ENCODE peak calls at places on chromosomes 11 and 22, in ten cellular contexts. Y, K, B, H, O, A, F, R, V and Q are unnamed samples.

GRCh38 chr22:49968313-49968830 is 7.8 kb downstream of the PIM3 start:
- DNase-seq in Y (no peak), K (peak), B (no peak), H (peak), O (peak), A (no peak), F (peak), R (peak), V (no peak), Q (no peak)

GRCh38 chr22:19088866-19089595 is 33.2 kb downstream of the DGCR2 start:
- DNase-seq in Y (no peak), K (no peak), B (no peak), H (no peak), O (peak), A (no peak), F (no peak), R (peak), V (no peak), Q (no peak)

GRCh38 chr11:117856892-117857291 is 19.6 kb downstream of the FXYD6 start:
- DNase-seq in Y (no peak), K (no peak), B (no peak), H (peak), O (peak), A (no peak), F (no peak), R (no peak), V (no peak), Q (no peak)

GRCh38 chr11:38278457-38279141 is 1680.6 kb upstream of the RAG2 start:
- DNase-seq in Y (no peak), K (no peak), B (no peak), H (no peak), O (no peak), A (no peak), F (no peak), R (no peak), V (no peak), Q (no peak)

GRCh38 chr22:46023558-46023981 is 46.6 kb upstream of the WNT7B start:
- DNase-seq in Y (no peak), K (no peak), B (no peak), H (no peak), O (peak), A (no peak), F (peak), R (peak), V (no peak), Q (peak)

GRCh38 chr11:13324709-13325108 is 47.1 kb downstream of the BMAL1 start:
- DNase-seq in Y (no peak), K (no peak), B (no peak), H (no peak), O (no peak), A (no peak), F (no peak), R (no peak), V (no peak), Q (no peak)

GRCh38 chr22:29260031-29260560 is 7.7 kb downstream of the RHBDD3 start:
- DNase-seq in Y (no peak), K (no peak), B (no peak), H (no peak), O (no peak), A (no peak), F (no peak), R (no peak), V (no peak), Q (no peak)

GRCh38 chr22:38864361-38865191 is 7.4 kb downstream of the CBX6 start:
- DNase-seq in Y (no peak), K (no peak), B (no peak), H (peak), O (peak), A (no peak), F (peak), R (peak), V (no peak), Q (no peak)

GRCh38 chr22:25747245-25747944 is 5.4 kb downstream of the MYO18B start:
- DNase-seq in Y (no peak), K (no peak), B (peak), H (peak), O (peak), A (no peak), F (no peak), R (no peak), V (peak), Q (peak)

GRCh38 chr22:37972527-37972926 is 11.8 kb downstream of the SOX10 start:
- DNase-seq in Y (no peak), K (no peak), B (no peak), H (no peak), O (no peak), A (no peak), F (no peak), R (no peak), V (no peak), Q (no peak)

GRCh38 chr22:43826142-43827093 is 14.3 kb upstream of the EFCAB6 start:
- DNase-seq in Y (no peak), K (no peak), B (peak), H (peak), O (no peak), A (no peak), F (no peak), R (peak), V (peak), Q (peak)

GRCh38 chr22:31346733-31347250 is 646 bp upstream of the PATZ1 start:
- DNase-seq in Y (peak), K (peak), B (peak), H (peak), O (no peak), A (peak), F (peak), R (peak), V (peak), Q (peak)

GRCh38 chr11:63490551-63491239 is at the start of gene PLAAT5:
- DNase-seq in Y (peak), K (no peak), B (no peak), H (no peak), O (no peak), A (no peak), F (peak), R (peak), V (no peak), Q (no peak)

GRCh38 chr11:96827164-96827563 is 437.4 kb downstream of the JRKL start:
- DNase-seq in Y (peak), K (no peak), B (no peak), H (no peak), O (no peak), A (no peak), F (no peak), R (no peak), V (peak), Q (no peak)

GRCh38 chr11:95413761-95414160 is 182.8 kb upstream of the SESN3 start:
- DNase-seq in Y (no peak), K (no peak), B (no peak), H (no peak), O (no peak), A (no peak), F (no peak), R (no peak), V (no peak), Q (no peak)

GRCh38 chr22:50447576-50448551 is 27.0 kb downstream of the SBF1 start:
- DNase-seq in Y (no peak), K (peak), B (no peak), H (peak), O (no peak), A (no peak), F (no peak), R (no peak), V (no peak), Q (no peak)

GRCh38 chr22:39700565-39700964 is 130.0 kb downstream of the CACNA1I start:
- DNase-seq in Y (no peak), K (no peak), B (no peak), H (no peak), O (no peak), A (no peak), F (no peak), R (no peak), V (no peak), Q (no peak)

GRCh38 chr22:21669026-21669425 is 3.2 kb downstream of the PPIL2 start:
- DNase-seq in Y (no peak), K (no peak), B (no peak), H (no peak), O (no peak), A (no peak), F (no peak), R (no peak), V (no peak), Q (no peak)

GRCh38 chr11:27717377-27717776 is 17.1 kb upstream of the BDNF start:
- DNase-seq in Y (no peak), K (no peak), B (peak), H (no peak), O (no peak), A (no peak), F (no peak), R (no peak), V (peak), Q (no peak)

GRCh38 chr11:111001091-111001430 is 244.5 kb upstream of the POU2AF2 start:
- DNase-seq in Y (no peak), K (no peak), B (no peak), H (no peak), O (no peak), A (no peak), F (no peak), R (no peak), V (no peak), Q (no peak)

GRCh38 chr11:19922689-19923035 is 210.0 kb downstream of the NAV2 start:
- DNase-seq in Y (no peak), K (no peak), B (no peak), H (no peak), O (no peak), A (no peak), F (no peak), R (no peak), V (no peak), Q (no peak)

GRCh38 chr11:2805388-2806057 is 80.1 kb downstream of the CDKN1C start:
- DNase-seq in Y (no peak), K (no peak), B (no peak), H (peak), O (peak), A (no peak), F (peak), R (no peak), V (no peak), Q (no peak)

GRCh38 chr11:11717064-11717725 is 95.4 kb upstream of the GALNT18 start:
- DNase-seq in Y (no peak), K (no peak), B (no peak), H (no peak), O (no peak), A (no peak), F (no peak), R (no peak), V (no peak), Q (peak)

GRCh38 chr11:71342116-71342515 is 89.7 kb upstream of the SHANK2 start:
- DNase-seq in Y (no peak), K (no peak), B (no peak), H (no peak), O (no peak), A (no peak), F (no peak), R (peak), V (no peak), Q (no peak)

GRCh38 chr22:30178180-30179126 is 68.1 kb downstream of the LIF start:
- DNase-seq in Y (no peak), K (no peak), B (no peak), H (no peak), O (no peak), A (no peak), F (no peak), R (no peak), V (no peak), Q (no peak)

GRCh38 chr11:61682093-61682732 is 2.0 kb downstream of the DAGLA start:
- DNase-seq in Y (no peak), K (no peak), B (no peak), H (peak), O (no peak), A (no peak), F (no peak), R (no peak), V (no peak), Q (no peak)

GRCh38 chr11:93738647-93739081 is 2.6 kb downstream of the TAF1D start:
- DNase-seq in Y (no peak), K (no peak), B (no peak), H (no peak), O (no peak), A (no peak), F (no peak), R (no peak), V (no peak), Q (no peak)
- H3K27ac ChIP-seq in Y (no peak), K (peak), B (no peak), H (no peak), O (no peak), A (peak), F (no peak), R (no peak), V (peak), Q (peak)

GRCh38 chr11:88484873-88485621 is 147.5 kb upstream of the CTSC start:
- DNase-seq in Y (no peak), K (no peak), B (peak), H (no peak), O (no peak), A (no peak), F (no peak), R (no peak), V (peak), Q (peak)
- H3K27ac ChIP-seq in Y (no peak), K (no peak), B (no peak), H (no peak), O (no peak), A (no peak), F (no peak), R (no peak), V (no peak), Q (no peak)

GRCh38 chr22:24497879-24498278 is 2.7 kb downstream of the UPB1 start:
- DNase-seq in Y (no peak), K (no peak), B (no peak), H (no peak), O (no peak), A (no peak), F (no peak), R (no peak), V (no peak), Q (no peak)

GRCh38 chr22:24501366-24502005 is 6.4 kb downstream of the UPB1 start:
- DNase-seq in Y (no peak), K (no peak), B (no peak), H (no peak), O (no peak), A (no peak), F (no peak), R (peak), V (no peak), Q (no peak)

GRCh38 chr22:24498826-24499225 is 3.7 kb downstream of the UPB1 start:
- DNase-seq in Y (no peak), K (no peak), B (no peak), H (no peak), O (no peak), A (no peak), F (no peak), R (peak), V (no peak), Q (no peak)

GRCh38 chr22:24500251-24500820 is 5.2 kb downstream of the UPB1 start:
- DNase-seq in Y (no peak), K (no peak), B (no peak), H (no peak), O (no peak), A (no peak), F (no peak), R (no peak), V (no peak), Q (peak)

DNA sequence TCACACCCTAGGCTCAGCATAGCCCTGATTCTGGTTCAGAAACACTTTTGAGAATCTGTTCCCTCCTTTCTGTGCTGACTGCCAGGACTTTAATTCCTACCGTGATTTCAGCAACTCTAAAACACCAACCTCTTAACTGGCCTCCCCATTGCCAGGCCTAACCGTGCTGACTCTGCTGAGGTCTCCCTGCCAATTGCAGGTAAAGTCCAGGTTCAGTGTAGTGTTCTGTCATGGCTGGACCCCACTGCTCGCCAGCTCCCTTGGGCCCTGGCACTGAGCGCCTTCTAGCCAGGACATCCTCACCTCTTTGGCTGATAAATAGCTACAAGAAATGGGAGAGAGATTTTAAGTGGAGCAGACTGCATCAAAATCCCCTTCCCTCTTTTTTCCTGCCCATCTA is 4.6 kb downstream of the UPB1 start:
- DNase-seq in Y (no peak), K (no peak), B (no peak), H (no peak), O (no peak), A (no peak), F (no peak), R (no peak), V (no peak), Q (no peak)
- H3K27ac ChIP-seq in Y (no peak), K (no peak), B (no peak), H (no peak), O (no peak), A (no peak), F (no peak), R (no peak), V (no peak), Q (no peak)

GRCh38 chr11:101436511-101437142 is 147.2 kb downstream of the TRPC6 start:
- DNase-seq in Y (peak), K (no peak), B (no peak), H (peak), O (no peak), A (no peak), F (no peak), R (no peak), V (peak), Q (peak)
- H3K27ac ChIP-seq in Y (no peak), K (no peak), B (no peak), H (no peak), O (no peak), A (no peak), F (no peak), R (no peak), V (no peak), Q (no peak)

DNA sequence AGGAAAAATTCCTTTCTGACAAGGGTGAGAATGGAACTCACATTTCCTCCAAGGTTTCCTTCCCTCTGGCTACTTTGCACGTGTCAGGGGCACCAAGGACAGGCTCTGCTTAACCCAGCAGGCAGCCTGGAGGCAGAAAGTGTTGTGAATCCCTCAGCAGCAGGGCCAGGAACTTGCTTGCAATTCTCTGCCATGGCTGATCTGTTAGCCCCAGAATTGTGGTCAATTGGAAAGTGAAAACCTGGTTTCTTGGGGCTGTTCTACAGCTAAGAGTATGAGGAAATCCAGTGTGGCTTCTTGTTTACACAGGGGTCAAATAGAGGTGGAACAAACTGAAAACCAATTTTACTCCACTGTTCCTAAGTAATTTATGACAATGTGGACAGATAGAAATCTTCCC is 38.3 kb upstream of the CEP295 start:
- DNase-seq in Y (no peak), K (no peak), B (no peak), H (no peak), O (no peak), A (no peak), F (no peak), R (no peak), V (no peak), Q (no peak)
- H3K27ac ChIP-seq in Y (no peak), K (no peak), B (no peak), H (no peak), O (no peak), A (no peak), F (no peak), R (no peak), V (no peak), Q (no peak)